ENCODE peak calls at places on chromosome X, in five cellular contexts. Z, G, M, K and C are unnamed samples.

GRCh38 chrX:71184803-71185495 is 38.1 kb upstream of the GJB1 start:
- DNase-seq in Z (no peak), G (no peak), M (no peak), K (no peak), C (no peak)

GRCh38 chrX:116357317-116357716 is 79.1 kb upstream of the SLC6A14 start:
- DNase-seq in Z (no peak), G (no peak), M (no peak), K (no peak), C (no peak)

GRCh38 chrX:81957900-81958545 is 756.1 kb downstream of the SH3BGRL start:
- DNase-seq in Z (no peak), G (no peak), M (no peak), K (no peak), C (no peak)

GRCh38 chrX:68669094-68669830 is 21.8 kb downstream of the STARD8 start:
- DNase-seq in Z (no peak), G (no peak), M (no peak), K (no peak), C (no peak)

GRCh38 chrX:1877780-1878179 is 262.9 kb downstream of the ASMT start:
- DNase-seq in Z (no peak), G (no peak), M (no peak), K (no peak), C (no peak)

GRCh38 chrX:40544343-40545250 is 36.2 kb upstream of the ATP6AP2 start:
- DNase-seq in Z (no peak), G (no peak), M (no peak), K (no peak), C (no peak)

GRCh38 chrX:49282647-49283011 is 13.0 kb downstream of the PPP1R3F start:
- DNase-seq in Z (no peak), G (no peak), M (no peak), K (no peak), C (peak; percentile 62)

GRCh38 chrX:118117069-118117405 is 427 bp upstream of the KLHL13 start:
- DNase-seq in Z (no peak), G (peak; percentile 26), M (no peak), K (no peak), C (no peak)

GRCh38 chrX:109782994-109783711 is 50.1 kb upstream of the ACSL4 start:
- DNase-seq in Z (no peak), G (no peak), M (no peak), K (no peak), C (no peak)

GRCh38 chrX:116276191-116276700 is 105.7 kb downstream of the AGTR2 start:
- DNase-seq in Z (no peak), G (no peak), M (no peak), K (no peak), C (no peak)

GRCh38 chrX:110310000-110310790 is 7.7 kb downstream of the AMMECR1 start:
- DNase-seq in Z (no peak), G (no peak), M (no peak), K (no peak), C (no peak)

GRCh38 chrX:150907474-150907873 is 9.0 kb upstream of the CD99L2 start:
- DNase-seq in Z (no peak), G (no peak), M (no peak), K (no peak), C (peak; percentile 45)

GRCh38 chrX:150525061-150525919 is 43.1 kb upstream of the MTM1 start:
- DNase-seq in Z (no peak), G (peak; percentile 45), M (no peak), K (peak; percentile 33), C (peak; percentile 39)

DNA sequence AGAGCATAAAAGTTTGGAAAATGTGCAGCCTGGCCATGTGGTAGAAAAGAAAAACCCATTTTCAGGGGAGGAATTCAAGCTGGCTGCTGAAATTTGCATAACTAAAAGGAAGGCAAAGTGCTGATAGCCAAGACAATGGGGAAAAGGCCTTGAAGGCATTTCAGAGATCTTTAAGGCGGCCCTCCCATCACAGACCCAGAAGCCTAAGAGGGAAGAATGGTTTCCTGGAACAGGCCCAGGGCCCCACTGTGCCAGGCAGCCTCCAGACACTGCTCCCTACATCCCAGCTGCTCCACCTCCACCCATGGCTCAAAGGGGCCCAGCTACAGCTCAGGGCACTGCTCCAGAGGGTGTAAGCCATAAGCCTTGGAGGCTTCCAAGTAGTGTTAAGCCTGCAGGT is 158.0 kb upstream of the PRDX4 start:
- DNase-seq in Z (no peak), G (no peak), M (no peak), K (no peak), C (no peak)
- H3K4me1 ChIP-seq in Z (no peaks in the 10 kb centered on the region), G (peaks cover 42% of the 10 kb centered on the region), M (no peaks in the 10 kb centered on the region), K (no peaks in the 10 kb centered on the region), C (no peaks in the 10 kb centered on the region)

DNA sequence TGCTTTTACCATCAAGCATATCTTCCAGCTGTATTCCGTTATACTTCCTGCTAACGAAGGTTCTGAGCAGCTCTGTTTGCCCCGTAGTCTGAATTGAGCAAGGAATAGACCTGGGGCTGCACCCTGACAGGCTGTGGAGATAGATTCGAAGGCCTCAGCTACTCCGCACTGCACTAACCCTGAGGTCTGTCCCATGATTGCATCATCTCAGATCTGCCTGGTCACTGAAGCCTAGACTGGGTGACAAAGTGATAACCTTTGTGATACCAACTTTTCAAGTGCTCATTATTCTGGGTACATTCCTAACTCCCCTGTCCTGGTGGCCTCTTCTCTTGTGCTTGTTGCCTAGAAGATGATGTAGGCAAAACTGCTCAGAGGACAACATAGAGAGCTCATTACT is 29.9 kb upstream of the PGRMC1 start:
- DNase-seq in Z (no peak), G (no peak), M (no peak), K (no peak), C (no peak)
- H3K4me3 ChIP-seq in Z (no peak overlapping the region), G (no peak overlapping the region), M (no peak overlapping the region), K (no peak overlapping the region), C (no peak overlapping the region)

GRCh38 chrX:124346064-124346876 is at the start of gene SH2D1A:
- DNase-seq in Z (no peak), G (no peak), M (no peak), K (no peak), C (peak; percentile 33)
- H3K27ac ChIP-seq in Z (no peak within 1 kb of the TSS), G (no peak within 1 kb of the TSS), M (no peak within 1 kb of the TSS), K (no peak within 1 kb of the TSS), C (no peak within 1 kb of the TSS)

GRCh38 chrX:9354918-9355317 is 109.9 kb upstream of the TBL1X start:
- DNase-seq in Z (no peak), G (no peak), M (no peak), K (no peak), C (no peak)
- H3K4me1 ChIP-seq in Z (no peaks in the 10 kb centered on the region), G (peaks cover 9% of the 10 kb centered on the region), M (peaks cover 7% of the 10 kb centered on the region), K (no peaks in the 10 kb centered on the region), C (peaks cover 2% of the 10 kb centered on the region)

DNA sequence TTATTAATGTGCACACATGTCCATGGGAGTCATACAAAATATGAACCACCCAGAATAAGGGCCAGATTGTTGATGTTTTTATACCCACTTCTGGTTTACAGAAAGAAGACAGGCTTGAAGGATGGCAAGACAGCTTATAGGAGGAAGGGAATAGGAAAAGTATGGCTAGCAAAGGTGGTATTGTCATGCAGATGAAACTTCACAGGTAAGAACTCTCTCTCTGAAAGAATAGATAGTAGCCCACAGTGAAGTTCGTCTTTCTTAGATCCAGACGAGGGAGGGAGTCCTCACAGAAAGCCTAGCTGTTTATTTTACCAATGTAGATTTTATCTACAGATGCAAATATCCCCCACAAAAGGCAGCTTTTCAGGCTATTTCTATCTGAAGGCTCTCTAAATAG is 43.7 kb upstream of the SPIN4 start:
- DNase-seq in Z (no peak), G (no peak), M (no peak), K (no peak), C (no peak)
- H3K4me3 ChIP-seq in Z (no peak overlapping the region), G (no peak overlapping the region), M (no peak overlapping the region), K (no peak overlapping the region), C (no peak overlapping the region)

DNA sequence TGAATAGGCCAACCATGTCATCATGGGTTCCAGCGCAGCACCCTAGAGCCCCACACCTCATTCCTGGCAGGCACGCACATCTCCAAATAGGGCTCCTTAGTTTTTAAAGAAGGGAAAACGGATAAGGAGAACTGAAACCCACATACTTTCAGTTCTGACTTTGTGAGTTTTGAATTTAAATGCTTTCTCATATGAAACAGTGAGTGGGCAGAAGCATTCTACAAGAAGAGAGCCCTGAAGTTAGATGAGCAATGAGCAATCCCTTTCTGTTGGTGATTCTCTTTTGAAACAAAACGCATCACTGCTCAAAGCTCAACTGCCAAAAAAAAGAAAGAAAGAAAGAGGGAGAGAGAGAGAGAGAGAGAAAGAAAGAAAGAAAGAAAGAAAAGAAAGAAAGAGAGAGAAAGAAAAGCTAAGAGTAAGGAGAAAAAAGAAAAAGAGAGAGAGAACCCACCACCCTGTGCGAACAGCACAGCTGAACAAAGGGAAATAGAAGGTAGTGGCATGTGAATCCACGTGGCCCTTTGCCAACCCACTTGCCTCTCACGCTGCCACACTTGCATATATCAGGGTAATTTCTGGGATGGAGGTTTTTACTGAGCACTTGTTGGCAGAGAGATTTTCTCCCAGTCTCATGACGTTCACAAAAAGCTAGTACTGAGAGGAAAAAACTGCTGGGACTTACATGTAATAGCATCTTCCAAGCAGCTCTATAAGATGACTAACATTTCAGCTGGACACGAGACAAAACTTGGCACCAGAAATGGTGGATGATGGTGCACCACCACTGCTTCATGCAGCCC is 31.0 kb downstream of the TMSB4X start:
- DNase-seq in Z (no peak), G (peak; percentile 43), M (no peak), K (no peak), C (peak; percentile 55)
- H3K27ac ChIP-seq in Z (no peak overlapping the region), G (peak overlapping the region; percentile 63), M (peak overlapping the region; percentile 53), K (no peak overlapping the region), C (no peak overlapping the region)

DNA sequence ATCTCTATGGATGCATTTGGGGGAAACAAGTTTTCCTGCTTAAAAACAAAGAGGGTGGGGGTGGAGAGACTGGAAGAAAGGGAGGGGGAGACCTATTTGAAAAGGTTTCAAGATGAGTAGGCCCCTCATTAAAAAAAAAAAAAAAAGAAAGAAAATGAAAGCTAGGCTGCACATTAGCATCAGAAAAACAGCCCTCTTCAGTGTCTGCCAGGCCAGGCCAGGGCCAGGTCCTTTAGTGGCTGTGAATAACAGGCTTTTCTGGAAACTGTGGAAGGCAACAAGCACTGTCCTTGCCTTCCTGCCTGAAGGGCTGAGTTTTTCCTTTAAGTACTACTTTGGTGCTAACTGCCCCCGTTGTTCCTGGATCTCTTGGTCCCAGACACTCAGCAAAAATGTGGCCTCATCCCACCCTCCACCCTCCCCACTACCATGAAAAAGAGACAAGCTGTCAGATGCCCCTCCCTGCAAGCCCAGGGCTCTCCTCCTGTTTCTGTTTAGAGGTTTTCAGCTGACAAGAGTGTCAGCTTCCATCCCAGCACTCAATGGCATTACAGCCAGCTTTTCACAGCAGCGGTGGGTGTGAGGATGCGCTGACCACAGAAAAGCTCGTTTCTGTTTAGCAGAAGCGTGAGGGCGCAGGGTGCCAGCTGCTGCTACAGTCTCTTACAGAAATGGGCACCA is 174.1 kb downstream of the NHS start:
- DNase-seq in Z (no peak), G (no peak), M (no peak), K (no peak), C (no peak)
- H3K4me1 ChIP-seq in Z (no peaks in the 10 kb centered on the region), G (peaks cover 23% of the 10 kb centered on the region), M (no peaks in the 10 kb centered on the region), K (no peaks in the 10 kb centered on the region), C (peaks cover 2% of the 10 kb centered on the region)